ENCODE peak calls at places on chromosome 14, in four cellular contexts. One of them, this sample, is unnamed.

GRCh38 chr14:90805662-90806548 is 10.3 kb downstream of the TTC7B start:
- DNase-seq in SK-N-SH: no peak
- DNase-seq in hepatocyte: no peak
- DNase-seq in astrocyte: no peak
- DNase-seq in this sample: peak; percentile 44

GRCh38 chr14:90785474-90785873 is 30.8 kb downstream of the TTC7B start:
- DNase-seq in hepatocyte: no peak
- DNase-seq in SK-N-SH: no peak
- DNase-seq in astrocyte: no peak
- DNase-seq in this sample: no peak

GRCh38 chr14:36747411-36748184 is 85.9 kb downstream of the PAX9 start:
- DNase-seq in hepatocyte: no peak
- DNase-seq in astrocyte: no peak
- DNase-seq in SK-N-SH: peak; percentile 5
- DNase-seq in this sample: no peak

GRCh38 chr14:84937449-84937848 is 592.5 kb upstream of the FLRT2 start:
- DNase-seq in astrocyte: no peak
- DNase-seq in SK-N-SH: no peak
- DNase-seq in hepatocyte: no peak
- DNase-seq in this sample: no peak

GRCh38 chr14:55136868-55137785 is 8.1 kb downstream of the LGALS3 start:
- DNase-seq in SK-N-SH: peak; percentile 39
- DNase-seq in astrocyte: peak; percentile 87
- DNase-seq in hepatocyte: no peak
- DNase-seq in this sample: peak; percentile 92

GRCh38 chr14:71720978-71721624 is 211.1 kb upstream of the RGS6 start:
- DNase-seq in astrocyte: peak; percentile 71
- DNase-seq in hepatocyte: peak; percentile 63
- DNase-seq in SK-N-SH: peak; percentile 32
- DNase-seq in this sample: peak; percentile 88

GRCh38 chr14:101836131-101836530 is 74.6 kb downstream of the PPP2R5C start:
- DNase-seq in astrocyte: no peak
- DNase-seq in hepatocyte: no peak
- DNase-seq in SK-N-SH: no peak
- DNase-seq in this sample: peak; percentile 91

GRCh38 chr14:70032447-70032846 is 153.2 kb downstream of the SMOC1 start:
- DNase-seq in hepatocyte: no peak
- DNase-seq in astrocyte: no peak
- DNase-seq in SK-N-SH: no peak
- DNase-seq in this sample: no peak

GRCh38 chr14:105878125-105878524 is 351.7 kb downstream of the TMEM121 start:
- DNase-seq in astrocyte: no peak
- DNase-seq in hepatocyte: no peak
- DNase-seq in SK-N-SH: no peak
- DNase-seq in this sample: no peak

GRCh38 chr14:75273272-75274044 is 5.2 kb upstream of the FOS start:
- DNase-seq in SK-N-SH: no peak
- DNase-seq in astrocyte: peak; percentile 80
- DNase-seq in hepatocyte: peak; percentile 34
- DNase-seq in this sample: peak; percentile 90

GRCh38 chr14:33307691-33308369 is 369.2 kb downstream of the NPAS3 start:
- DNase-seq in hepatocyte: no peak
- DNase-seq in astrocyte: peak; percentile 92
- DNase-seq in SK-N-SH: peak; percentile 27
- DNase-seq in this sample: no peak

GRCh38 chr14:88614218-88614907 is 51.5 kb downstream of the ZC3H14 start:
- DNase-seq in SK-N-SH: no peak
- DNase-seq in hepatocyte: no peak
- DNase-seq in astrocyte: peak; percentile 82
- DNase-seq in this sample: no peak

GRCh38 chr14:92624764-92625163 is 111.2 kb downstream of the RIN3 start:
- DNase-seq in astrocyte: no peak
- DNase-seq in SK-N-SH: no peak
- DNase-seq in hepatocyte: no peak
- DNase-seq in this sample: no peak

GRCh38 chr14:59018978-59019377 is 169.5 kb upstream of the DAAM1 start:
- DNase-seq in astrocyte: no peak
- DNase-seq in SK-N-SH: no peak
- DNase-seq in hepatocyte: no peak
- DNase-seq in this sample: no peak

GRCh38 chr14:54253195-54253947 is 143.4 kb upstream of the CDKN3 start:
- DNase-seq in SK-N-SH: no peak
- DNase-seq in hepatocyte: peak; percentile 41
- DNase-seq in astrocyte: peak; percentile 98
- DNase-seq in this sample: no peak

GRCh38 chr14:75636100-75636692 is 24.5 kb downstream of the ERG28 start:
- DNase-seq in SK-N-SH: peak; percentile 77
- DNase-seq in astrocyte: peak; percentile 57
- DNase-seq in hepatocyte: no peak
- DNase-seq in this sample: peak; percentile 74

GRCh38 chr14:73714656-73715081 is 485 bp upstream of the PNMA1 start:
- DNase-seq in SK-N-SH: peak; percentile 75
- DNase-seq in astrocyte: no peak
- DNase-seq in hepatocyte: no peak
- DNase-seq in this sample: peak; percentile 92

GRCh38 chr14:22122227-22123187 is 448.9 kb upstream of the OR4E1 start:
- DNase-seq in astrocyte: no peak
- DNase-seq in hepatocyte: peak; percentile 43
- DNase-seq in SK-N-SH: no peak
- DNase-seq in this sample: peak; percentile 17

GRCh38 chr14:74605531-74606223 is 6.4 kb downstream of the LTBP2 start:
- DNase-seq in SK-N-SH: peak; percentile 58
- DNase-seq in astrocyte: no peak
- DNase-seq in hepatocyte: no peak
- DNase-seq in this sample: no peak

GRCh38 chr14:53537421-53538315 is 384.5 kb upstream of the DDHD1 start:
- DNase-seq in SK-N-SH: no peak
- DNase-seq in astrocyte: no peak
- DNase-seq in hepatocyte: peak; percentile 27
- DNase-seq in this sample: no peak

GRCh38 chr14:106831322-106831720 is 1304.9 kb downstream of the TMEM121 start:
- DNase-seq in astrocyte: no peak
- DNase-seq in SK-N-SH: peak; percentile 28
- DNase-seq in hepatocyte: no peak
- DNase-seq in this sample: no peak

GRCh38 chr14:40760703-40761102 is 846.0 kb upstream of the LRFN5 start:
- DNase-seq in hepatocyte: no peak
- DNase-seq in astrocyte: no peak
- DNase-seq in SK-N-SH: no peak
- DNase-seq in this sample: no peak

GRCh38 chr14:59182641-59183040 is 5.8 kb upstream of the DAAM1 start:
- DNase-seq in astrocyte: no peak
- DNase-seq in SK-N-SH: no peak
- DNase-seq in hepatocyte: no peak
- DNase-seq in this sample: no peak

GRCh38 chr14:104019029-104019428 is 66.5 kb upstream of the ASPG start:
- DNase-seq in hepatocyte: no peak
- DNase-seq in SK-N-SH: no peak
- DNase-seq in astrocyte: no peak
- DNase-seq in this sample: no peak

GRCh38 chr14:89343356-89343755 is 73.7 kb downstream of the FOXN3 start:
- DNase-seq in SK-N-SH: no peak
- DNase-seq in hepatocyte: no peak
- DNase-seq in astrocyte: no peak
- DNase-seq in this sample: no peak

GRCh38 chr14:93997933-93998870 is 1.1 kb downstream of the CCDC197 start:
- DNase-seq in hepatocyte: peak; percentile 42
- DNase-seq in astrocyte: no peak
- DNase-seq in SK-N-SH: no peak
- DNase-seq in this sample: peak; percentile 59

GRCh38 chr14:72906316-72906715 is 12.4 kb upstream of the DPF3 start:
- DNase-seq in hepatocyte: no peak
- DNase-seq in SK-N-SH: no peak
- DNase-seq in astrocyte: peak; percentile 93
- DNase-seq in this sample: no peak

GRCh38 chr14:24891987-24892729 is 157.8 kb downstream of the STXBP6 start:
- DNase-seq in SK-N-SH: no peak
- DNase-seq in astrocyte: no peak
- DNase-seq in hepatocyte: no peak
- DNase-seq in this sample: no peak

GRCh38 chr14:105944632-105945610 is 418.5 kb downstream of the TMEM121 start:
- DNase-seq in hepatocyte: no peak
- DNase-seq in astrocyte: no peak
- DNase-seq in SK-N-SH: peak; percentile 85
- DNase-seq in this sample: peak; percentile 87

GRCh38 chr14:88792572-88793258 is at the start of gene EML5:
- DNase-seq in astrocyte: peak; percentile 31
- DNase-seq in SK-N-SH: peak; percentile 91
- DNase-seq in hepatocyte: peak; percentile 94
- DNase-seq in this sample: peak; percentile 93

GRCh38 chr14:92688434-92689375 is 59.7 kb downstream of the LGMN start:
- DNase-seq in SK-N-SH: peak; percentile 59
- DNase-seq in astrocyte: no peak
- DNase-seq in hepatocyte: no peak
- DNase-seq in this sample: no peak

GRCh38 chr14:101927859-101928258 is 36.5 kb upstream of the DYNC1H1 start:
- DNase-seq in hepatocyte: peak; percentile 51
- DNase-seq in astrocyte: peak; percentile 90
- DNase-seq in SK-N-SH: peak; percentile 93
- DNase-seq in this sample: peak; percentile 98

GRCh38 chr14:104450811-104451401 is 128.7 kb upstream of the C14orf180 start:
- DNase-seq in hepatocyte: no peak
- DNase-seq in SK-N-SH: no peak
- DNase-seq in astrocyte: no peak
- DNase-seq in this sample: no peak

GRCh38 chr14:94098359-94098758 is 12.2 kb upstream of the IFI27 start:
- DNase-seq in hepatocyte: no peak
- DNase-seq in astrocyte: no peak
- DNase-seq in SK-N-SH: no peak
- DNase-seq in this sample: no peak

GRCh38 chr14:104420990-104421389 is 158.6 kb upstream of the C14orf180 start:
- DNase-seq in SK-N-SH: no peak
- DNase-seq in astrocyte: no peak
- DNase-seq in hepatocyte: no peak
- DNase-seq in this sample: peak; percentile 4

GRCh38 chr14:20631821-20632389 is 9.6 kb downstream of the OR6S1 start:
- DNase-seq in astrocyte: peak; percentile 20
- DNase-seq in SK-N-SH: peak; percentile 34
- DNase-seq in hepatocyte: peak; percentile 83
- DNase-seq in this sample: peak; percentile 85

GRCh38 chr14:22375321-22375930 is 213.6 kb downstream of the DAD1 start:
- DNase-seq in astrocyte: peak; percentile 25
- DNase-seq in hepatocyte: peak; percentile 71
- DNase-seq in SK-N-SH: peak; percentile 21
- DNase-seq in this sample: no peak

GRCh38 chr14:35932659-35933159 is 106.6 kb downstream of the BRMS1L start:
- DNase-seq in hepatocyte: no peak
- DNase-seq in astrocyte: no peak
- DNase-seq in SK-N-SH: no peak
- DNase-seq in this sample: no peak

GRCh38 chr14:72480465-72481243 is 413.2 kb downstream of the DPF3 start:
- DNase-seq in hepatocyte: peak; percentile 11
- DNase-seq in SK-N-SH: no peak
- DNase-seq in astrocyte: no peak
- DNase-seq in this sample: no peak

GRCh38 chr14:99206053-99206452 is 65.9 kb downstream of the BCL11B start:
- DNase-seq in hepatocyte: no peak
- DNase-seq in astrocyte: no peak
- DNase-seq in SK-N-SH: no peak
- DNase-seq in this sample: no peak

DNA sequence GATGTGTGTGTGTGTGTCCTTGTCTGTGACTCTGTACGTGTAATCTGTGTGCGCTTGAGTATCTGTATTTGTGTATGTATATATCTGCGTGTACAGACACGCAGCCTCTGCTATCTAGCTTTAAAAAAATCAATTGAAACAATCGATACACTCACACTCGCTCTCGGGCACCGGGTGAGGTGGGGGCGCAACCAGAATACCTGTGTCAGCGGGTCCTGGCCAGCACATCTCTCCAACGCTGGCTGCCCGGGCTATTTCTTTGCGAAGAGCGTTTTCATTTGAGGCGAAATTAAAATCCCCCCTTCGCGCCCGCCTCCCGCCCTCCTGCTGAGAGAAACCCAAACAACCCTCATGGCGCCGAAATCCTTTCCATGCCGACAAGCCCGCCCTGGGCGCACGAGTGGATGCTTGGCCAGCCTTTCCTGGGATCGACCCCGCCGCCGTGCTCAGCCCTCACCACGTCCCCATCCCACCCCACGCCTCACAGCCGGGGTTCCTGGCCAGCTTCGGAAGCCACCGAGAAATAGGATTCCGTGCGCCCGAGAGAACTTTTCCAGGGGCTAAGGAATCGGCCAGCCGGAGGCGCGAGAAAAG is 1.2 kb downstream of the ZDHHC22 start:
- DNase-seq in hepatocyte: no peak
- DNase-seq in SK-N-SH: no peak
- DNase-seq in astrocyte: no peak
- DNase-seq in this sample: no peak
- H3K27me3 ChIP-seq in hepatocyte: peaks cover 91% of the 10 kb centered on the region
- H3K27me3 ChIP-seq in SK-N-SH: peaks cover 40% of the 10 kb centered on the region
- H3K27me3 ChIP-seq in astrocyte: peaks cover 71% of the 10 kb centered on the region
- H3K27me3 ChIP-seq in this sample: peaks cover 68% of the 10 kb centered on the region

GRCh38 chr14:100680439-100681051 is 46.1 kb upstream of the DLK1 start:
- DNase-seq in hepatocyte: peak; percentile 60
- DNase-seq in SK-N-SH: no peak
- DNase-seq in astrocyte: no peak
- DNase-seq in this sample: peak; percentile 96
- H2AFZ ChIP-seq in hepatocyte: no peak overlapping the region
- H2AFZ ChIP-seq in SK-N-SH: no peak overlapping the region
- H2AFZ ChIP-seq in astrocyte: peak overlapping the region; percentile 30
- H2AFZ ChIP-seq in this sample: peak overlapping the region; percentile 81

GRCh38 chr14:102982852-102983470 is 60.5 kb downstream of the AMN start:
- DNase-seq in SK-N-SH: no peak
- DNase-seq in astrocyte: no peak
- DNase-seq in hepatocyte: no peak
- DNase-seq in this sample: peak; percentile 37
- TF ChIP-seq CTCF in SK-N-SH: no peak
- TF ChIP-seq CTCF in astrocyte: no peak
- TF ChIP-seq CTCF in hepatocyte: peak; percentile 2
- TF ChIP-seq CTCF in this sample: no peak

GRCh38 chr14:50769893-50770500 is 61.0 kb downstream of the NIN start:
- DNase-seq in hepatocyte: no peak
- DNase-seq in astrocyte: no peak
- DNase-seq in SK-N-SH: no peak
- DNase-seq in this sample: no peak
- H3K27me3 ChIP-seq in hepatocyte: no peaks in the 10 kb centered on the region
- H3K27me3 ChIP-seq in astrocyte: no peaks in the 10 kb centered on the region
- H3K27me3 ChIP-seq in SK-N-SH: no peaks in the 10 kb centered on the region
- H3K27me3 ChIP-seq in this sample: no peaks in the 10 kb centered on the region

DNA sequence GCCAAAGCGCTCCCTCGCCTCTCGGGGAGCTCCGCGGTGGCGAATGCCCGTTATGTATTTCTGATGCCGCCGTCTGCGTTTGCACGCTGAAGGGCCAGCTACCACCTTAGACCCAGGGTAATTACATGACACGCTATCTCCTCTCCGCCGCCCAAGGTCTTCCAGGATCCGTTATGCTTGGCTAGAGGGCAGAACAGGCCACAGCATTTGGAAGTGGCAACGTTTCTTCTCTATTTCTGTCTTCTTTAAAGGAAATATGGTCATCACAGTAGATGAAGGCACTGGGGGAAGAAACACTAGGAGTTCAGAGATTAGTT is 854 bp upstream of the MDGA2 start:
- DNase-seq in astrocyte: no peak
- DNase-seq in hepatocyte: no peak
- DNase-seq in SK-N-SH: no peak
- DNase-seq in this sample: no peak
- H2AFZ ChIP-seq in astrocyte: peak overlapping the region; percentile 87
- H2AFZ ChIP-seq in hepatocyte: peak overlapping the region; percentile 88
- H2AFZ ChIP-seq in SK-N-SH: no peak overlapping the region
- H2AFZ ChIP-seq in this sample: no peak overlapping the region

GRCh38 chr14:64963611-64964010 is 8.5 kb downstream of the RAB15 start:
- DNase-seq in hepatocyte: no peak
- DNase-seq in SK-N-SH: no peak
- DNase-seq in astrocyte: no peak
- DNase-seq in this sample: no peak
- TF ChIP-seq CTCF in hepatocyte: no peak
- TF ChIP-seq CTCF in SK-N-SH: no peak
- TF ChIP-seq CTCF in astrocyte: no peak
- TF ChIP-seq CTCF in this sample: no peak

This sample was measured in osteoblast.